ENCODE peak calls at places on chromosomes 3 and 15, in five cellular contexts. A is ovary, M is heart right ventricle, E is GM23248, S is H7. X is an unnamed sample.

GRCh38 chr3:136074546-136074945 is 109.0 kb downstream of the PPP2R3A start:
- DNase-seq in A (no peak), M (no peak), E (peak; percentile 65), S (no peak), X (no peak)

GRCh38 chr3:123332124-123332641 is 116.7 kb downstream of the ADCY5 start:
- DNase-seq in A (peak; percentile 9), M (no peak), E (no peak), S (no peak), X (no peak)

GRCh38 chr3:46692566-46692983 is 904 bp downstream of the ALS2CL start:
- DNase-seq in A (peak; percentile 26), M (peak; percentile 31), E (peak; percentile 37), S (peak; percentile 77), X (no peak)

GRCh38 chr3:120487079-120487693 is 36.4 kb upstream of the FSTL1 start:
- DNase-seq in A (no peak), M (no peak), E (peak; percentile 76), S (no peak), X (no peak)

GRCh38 chr3:119170821-119171220 is 2.6 kb upstream of the UPK1B start:
- DNase-seq in A (no peak), M (no peak), E (peak; percentile 32), S (no peak), X (no peak)

GRCh38 chr3:33144433-33144832 is 30.6 kb downstream of the CRTAP start:
- DNase-seq in A (no peak), M (no peak), E (no peak), S (peak; percentile 75), X (no peak)

GRCh38 chr15:73291441-73291840 is 77.3 kb downstream of the HCN4 start:
- DNase-seq in A (no peak), M (no peak), E (no peak), S (no peak), X (no peak)

GRCh38 chr15:32687556-32687955 is 30.2 kb upstream of the GREM1 start:
- DNase-seq in A (no peak), M (no peak), E (peak; percentile 84), S (no peak), X (no peak)

GRCh38 chr3:69364354-69364753 is 21.5 kb downstream of the FRMD4B start:
- DNase-seq in A (no peak), M (no peak), E (peak; percentile 78), S (no peak), X (no peak)

GRCh38 chr3:113002676-113003075 is 11.9 kb downstream of the GTPBP8 start:
- DNase-seq in A (no peak), M (no peak), E (no peak), S (no peak), X (no peak)

GRCh38 chr3:162544246-162544645 is 1047.6 kb downstream of the OTOL1 start:
- DNase-seq in A (no peak), M (no peak), E (no peak), S (no peak), X (no peak)

DNA sequence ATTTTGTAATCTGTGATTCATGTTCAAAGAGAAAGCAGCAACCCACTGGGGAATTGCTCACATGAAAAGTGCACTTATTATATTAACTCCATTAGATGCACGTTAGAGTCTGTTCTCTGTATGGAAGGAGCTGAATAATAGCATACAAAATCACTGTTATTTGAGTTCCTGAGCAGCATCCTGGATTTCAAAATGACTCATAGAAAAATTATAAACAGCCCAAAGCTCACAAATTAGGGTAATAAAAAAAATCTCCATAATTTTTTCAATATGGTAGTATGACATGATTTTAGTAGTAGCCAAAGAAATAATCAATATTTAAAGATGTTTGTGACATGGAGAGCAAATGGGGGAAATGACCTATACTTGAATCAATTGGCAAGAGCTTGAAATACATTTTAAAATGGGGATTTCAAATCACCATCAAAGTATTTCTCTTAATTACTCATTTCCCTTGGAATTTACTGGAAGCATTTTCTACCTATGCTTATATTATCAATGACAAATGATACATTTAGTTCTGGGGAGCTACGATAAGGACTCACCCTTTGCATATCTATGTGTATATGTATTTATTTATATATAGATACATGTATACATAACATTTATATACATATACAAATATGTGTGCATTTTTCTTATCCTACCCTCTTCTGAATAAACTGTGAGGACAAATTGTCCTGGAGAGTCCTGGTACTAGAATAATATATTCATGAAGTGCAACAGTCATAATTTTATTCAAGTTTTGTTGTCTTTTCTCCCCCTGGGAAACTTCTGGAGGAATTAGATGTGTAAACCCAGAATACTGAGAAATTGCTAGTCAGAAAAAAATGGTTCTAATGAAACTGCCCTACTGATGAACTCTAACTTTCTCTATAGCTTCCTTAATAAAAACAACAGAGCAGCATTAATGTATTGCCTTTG is 116.3 kb downstream of the RPL22L1 start:
- DNase-seq in A (no peak), M (no peak), E (peak; percentile 69), S (no peak), X (no peak)
- H3K27me3 ChIP-seq in A (no peaks in the 10 kb centered on the region), M (peaks cover 3% of the 10 kb centered on the region), E (no peaks in the 10 kb centered on the region), S (no peaks in the 10 kb centered on the region), X (no peaks in the 10 kb centered on the region)

DNA sequence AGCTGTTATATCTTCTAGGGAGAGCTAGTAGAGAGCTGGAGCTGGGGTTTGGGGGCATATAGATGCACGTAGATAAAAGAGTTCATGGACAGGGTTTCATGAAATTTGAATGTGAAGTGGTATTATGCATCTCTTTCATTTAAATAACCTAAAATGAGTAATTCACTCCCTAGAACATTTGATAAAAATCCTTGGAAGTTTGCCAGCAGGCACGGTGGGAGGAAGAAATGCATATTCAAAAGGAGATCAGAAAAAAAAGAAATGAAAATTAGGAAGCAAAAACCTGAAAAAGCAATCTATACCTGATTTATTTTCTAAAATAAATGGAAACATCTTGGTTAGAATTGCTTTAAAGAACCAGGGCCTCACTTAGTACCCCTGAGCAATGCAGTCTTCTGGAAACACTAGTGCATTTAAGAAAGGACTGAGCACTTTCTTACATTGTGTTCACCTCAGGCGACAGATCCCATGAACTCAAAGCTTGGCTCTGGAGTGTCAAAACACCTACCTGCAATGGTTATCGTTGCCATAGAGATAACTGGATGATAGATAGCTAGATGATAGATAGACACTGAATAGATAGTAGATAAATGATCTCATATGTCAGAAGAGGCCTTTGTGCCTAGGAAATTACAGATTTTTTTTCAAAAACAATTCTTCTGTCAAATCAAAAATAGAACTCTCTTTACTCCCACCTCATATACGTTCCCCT is 458.6 kb upstream of the THRB start:
- DNase-seq in A (no peak), M (no peak), E (no peak), S (no peak), X (no peak)
- H3K27me3 ChIP-seq in A (no peaks in the 10 kb centered on the region), M (peaks cover 3% of the 10 kb centered on the region), E (no peaks in the 10 kb centered on the region), S (peaks cover 83% of the 10 kb centered on the region), X (no peaks in the 10 kb centered on the region)

GRCh38 chr3:127337001-127337400 is 49.2 kb upstream of the PRR20G start:
- DNase-seq in A (no peak), M (no peak), E (no peak), S (no peak), X (no peak)

GRCh38 chr3:127339016-127339415 is 51.2 kb upstream of the PRR20G start:
- DNase-seq in A (no peak), M (no peak), E (no peak), S (no peak), X (no peak)

GRCh38 chr3:127337911-127338531 is 50.2 kb upstream of the PRR20G start:
- DNase-seq in A (no peak), M (no peak), E (no peak), S (no peak), X (no peak)

GRCh38 chr3:127339943-127340861 is 52.4 kb upstream of the PRR20G start:
- DNase-seq in A (no peak), M (no peak), E (no peak), S (peak; percentile 60), X (no peak)

GRCh38 chr3:127336086-127336485 is 48.2 kb upstream of the PRR20G start:
- DNase-seq in A (no peak), M (no peak), E (no peak), S (no peak), X (no peak)
- H3K27me3 ChIP-seq in A (no peaks in the 10 kb centered on the region), M (peaks cover 55% of the 10 kb centered on the region), E (peaks cover 36% of the 10 kb centered on the region), S (peaks cover 1% of the 10 kb centered on the region), X (peaks cover 23% of the 10 kb centered on the region)

GRCh38 chr3:127418560-127419099 is 130.8 kb upstream of the PRR20G start:
- DNase-seq in A (no peak), M (no peak), E (no peak), S (no peak), X (no peak)

GRCh38 chr3:127420355-127420655 is 132.5 kb upstream of the PRR20G start:
- DNase-seq in A (no peak), M (no peak), E (no peak), S (no peak), X (no peak)

GRCh38 chr3:127420825-127421224 is 133.0 kb upstream of the PRR20G start:
- DNase-seq in A (no peak), M (no peak), E (no peak), S (no peak), X (no peak)

GRCh38 chr3:127419140-127419539 is 131.3 kb upstream of the PRR20G start:
- DNase-seq in A (no peak), M (no peak), E (no peak), S (peak; percentile 63), X (no peak)

GRCh38 chr3:127419641-127420354 is 132.0 kb upstream of the PRR20G start:
- DNase-seq in A (no peak), M (no peak), E (no peak), S (no peak), X (no peak)
- H3K27me3 ChIP-seq in A (no peaks in the 10 kb centered on the region), M (peaks cover 86% of the 10 kb centered on the region), E (peaks cover 65% of the 10 kb centered on the region), S (no peaks in the 10 kb centered on the region), X (peaks cover 6% of the 10 kb centered on the region)

DNA sequence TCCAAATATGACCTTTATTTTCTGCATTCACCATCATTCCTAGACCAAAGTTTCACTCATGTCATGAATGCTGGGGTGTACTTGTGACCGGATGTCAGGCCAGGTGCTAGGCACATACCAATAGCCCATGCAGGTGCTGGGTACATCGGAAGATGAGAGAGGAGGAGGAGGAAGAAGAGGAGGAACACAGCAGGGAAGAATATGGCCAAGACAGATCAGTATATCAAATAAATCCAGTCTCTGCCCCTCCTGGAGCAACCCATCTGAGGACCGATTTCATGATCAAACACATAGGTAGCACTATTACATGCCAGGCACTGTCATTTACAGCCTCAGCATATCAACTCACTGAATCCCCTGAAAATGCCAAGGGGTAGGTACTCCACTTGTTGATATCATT is 3.0 kb upstream of the WNT7A start:
- DNase-seq in A (no peak), M (no peak), E (no peak), S (no peak), X (no peak)
- H3K27me3 ChIP-seq in A (no peaks in the 10 kb centered on the region), M (peaks cover 88% of the 10 kb centered on the region), E (peaks cover 64% of the 10 kb centered on the region), S (peaks cover 62% of the 10 kb centered on the region), X (peaks cover 24% of the 10 kb centered on the region)

DNA sequence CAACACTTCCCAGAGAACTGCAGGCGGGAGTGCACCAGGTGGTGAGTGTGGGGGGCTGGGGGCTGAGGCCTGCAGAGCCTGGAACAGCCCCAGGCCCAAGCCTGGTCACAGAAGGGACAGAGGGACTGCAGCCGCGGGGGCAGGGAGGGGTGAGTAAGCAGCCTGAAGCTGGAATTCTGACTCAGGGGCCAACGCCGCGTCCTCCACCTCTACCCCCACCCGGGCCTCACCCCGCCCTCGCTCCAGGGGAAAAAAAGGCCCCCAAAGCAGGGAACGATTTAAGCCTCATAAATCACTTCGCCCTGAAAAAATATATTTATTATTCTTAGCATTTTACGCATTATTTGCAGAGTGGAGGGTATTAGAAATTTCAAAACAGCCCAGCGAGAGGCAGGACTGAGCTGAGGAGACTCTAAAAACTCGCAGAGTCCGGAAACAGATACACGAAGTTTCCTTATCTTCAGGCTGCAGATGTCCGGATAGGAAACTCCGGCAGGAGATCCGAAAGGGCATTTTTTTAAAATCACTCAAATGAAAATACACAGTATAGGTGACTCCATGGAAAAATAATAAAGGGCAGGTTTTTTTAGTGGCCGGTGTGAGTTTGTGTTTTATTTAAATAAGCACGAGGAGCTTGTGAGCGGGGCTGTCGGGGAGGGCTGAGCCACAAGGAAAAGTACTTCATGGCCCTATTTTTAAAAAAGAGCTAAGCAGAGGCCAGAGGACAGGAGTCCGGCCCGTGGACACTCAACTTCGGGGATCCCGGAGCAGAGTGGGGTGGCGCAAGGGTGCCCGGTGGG is 9.9 kb downstream of the GATA2 start:
- DNase-seq in A (no peak), M (no peak), E (peak; percentile 93), S (peak; percentile 86), X (no peak)
- H3K27me3 ChIP-seq in A (no peaks in the 10 kb centered on the region), M (peaks cover 68% of the 10 kb centered on the region), E (no peaks in the 10 kb centered on the region), S (peaks cover 91% of the 10 kb centered on the region), X (peaks cover 91% of the 10 kb centered on the region)

GRCh38 chr3:102614580-102614979 is 179.8 kb downstream of the ZPLD1 start:
- DNase-seq in A (no peak), M (no peak), E (no peak), S (no peak), X (no peak)
- H3K27me3 ChIP-seq in A (no peaks in the 10 kb centered on the region), M (no peaks in the 10 kb centered on the region), E (no peaks in the 10 kb centered on the region), S (no peaks in the 10 kb centered on the region), X (no peaks in the 10 kb centered on the region)

X was measured in dorsolateral prefrontal cortex.